ENCODE peak calls at places on chromosomes 6 and 20, in ten cellular contexts. E is GM23338, X is HepG2, B is stomach, C is breast epithelium, K is H1, Z is K562, J is GM12892, V is prostate gland, F is upper lobe of left lung. Y is an unnamed sample.

GRCh38 chr6:113828984-113829701 is 28.0 kb upstream of the MARCKS start:
- DNase-seq in F (no peak), C (no peak), K (no peak), X (no peak), V (no peak), E (no peak), Z (no peak), J (no peak), B (no peak), Y (no peak)

GRCh38 chr20:11972478-11972877 is 54.8 kb downstream of the BTBD3 start:
- DNase-seq in K (no peak), C (no peak), F (no peak), E (no peak), X (no peak), J (no peak), B (no peak), Z (no peak), V (no peak), Y (no peak)

GRCh38 chr20:32480361-32481199 is 104.6 kb downstream of the NOL4L start:
- DNase-seq in K (no peak), C (no peak), B (no peak), Z (no peak), J (no peak), E (no peak), V (no peak), F (no peak), X (no peak), Y (no peak)

GRCh38 chr20:63942250-63943006 is 13.8 kb downstream of the UCKL1 start:
- DNase-seq in X (no peak), F (peak), J (no peak), K (peak), B (peak), V (no peak), Z (peak), C (no peak), E (peak), Y (peak)

GRCh38 chr6:170210026-170210390 is 80.9 kb downstream of the DLL1 start:
- DNase-seq in F (peak), J (no peak), Z (no peak), C (no peak), X (no peak), B (peak), V (no peak), K (no peak), E (no peak), Y (no peak)

GRCh38 chr6:116536216-116536621 is 9.3 kb downstream of the TRAPPC3L start:
- DNase-seq in E (peak), B (no peak), K (no peak), F (no peak), J (no peak), V (peak), X (peak), Z (peak), C (no peak), Y (peak)

GRCh38 chr20:29079769-29080690 is 2177.4 kb upstream of the DEFB115 start:
- DNase-seq in E (no peak), C (no peak), F (no peak), K (no peak), X (peak), V (peak), Z (peak), B (no peak), J (no peak), Y (no peak)

GRCh38 chr20:64005394-64005793 is 24.5 kb downstream of the PRPF6 start:
- DNase-seq in C (no peak), V (no peak), J (no peak), Z (no peak), B (no peak), E (no peak), X (no peak), F (no peak), K (no peak), Y (no peak)

GRCh38 chr20:25076731-25077609 is 5.0 kb downstream of the VSX1 start:
- DNase-seq in C (no peak), E (peak), V (no peak), K (no peak), F (no peak), X (peak), J (no peak), B (peak), Z (no peak), Y (no peak)

GRCh38 chr6:61585504-61585903 is 700.5 kb downstream of the KHDRBS2 start:
- DNase-seq in E (no peak), J (no peak), C (no peak), K (no peak), Z (no peak), X (no peak), V (no peak), F (no peak), B (no peak), Y (no peak)

GRCh38 chr6:14665827-14666724 is 548.5 kb downstream of the CD83 start:
- DNase-seq in B (no peak), J (no peak), Z (peak), V (no peak), C (no peak), F (peak), K (no peak), E (no peak), X (no peak), Y (peak)

GRCh38 chr6:49776444-49776843 is 10.6 kb downstream of the PGK2 start:
- DNase-seq in K (no peak), V (no peak), Z (no peak), X (no peak), J (no peak), E (no peak), C (no peak), F (no peak), B (no peak), Y (no peak)

GRCh38 chr6:10369896-10370295 is 45.0 kb downstream of the TFAP2A start:
- DNase-seq in Z (no peak), F (no peak), X (no peak), B (no peak), J (no peak), C (no peak), V (no peak), K (no peak), E (no peak), Y (no peak)

GRCh38 chr6:126050795-126051194 is 64.5 kb downstream of the TRMT11 start:
- DNase-seq in B (no peak), F (no peak), X (no peak), C (no peak), Z (no peak), V (no peak), J (no peak), K (no peak), E (no peak), Y (no peak)

GRCh38 chr6:37324131-37325033 is 29.4 kb upstream of the RNF8 start:
- DNase-seq in X (no peak), Z (no peak), C (no peak), E (no peak), K (no peak), J (no peak), V (no peak), B (no peak), F (no peak), Y (no peak)

GRCh38 chr6:16409531-16410441 is 171.4 kb downstream of the GMPR start:
- DNase-seq in F (peak), B (peak), V (peak), K (peak), Z (peak), C (peak), E (peak), J (no peak), X (peak), Y (peak)

DNA sequence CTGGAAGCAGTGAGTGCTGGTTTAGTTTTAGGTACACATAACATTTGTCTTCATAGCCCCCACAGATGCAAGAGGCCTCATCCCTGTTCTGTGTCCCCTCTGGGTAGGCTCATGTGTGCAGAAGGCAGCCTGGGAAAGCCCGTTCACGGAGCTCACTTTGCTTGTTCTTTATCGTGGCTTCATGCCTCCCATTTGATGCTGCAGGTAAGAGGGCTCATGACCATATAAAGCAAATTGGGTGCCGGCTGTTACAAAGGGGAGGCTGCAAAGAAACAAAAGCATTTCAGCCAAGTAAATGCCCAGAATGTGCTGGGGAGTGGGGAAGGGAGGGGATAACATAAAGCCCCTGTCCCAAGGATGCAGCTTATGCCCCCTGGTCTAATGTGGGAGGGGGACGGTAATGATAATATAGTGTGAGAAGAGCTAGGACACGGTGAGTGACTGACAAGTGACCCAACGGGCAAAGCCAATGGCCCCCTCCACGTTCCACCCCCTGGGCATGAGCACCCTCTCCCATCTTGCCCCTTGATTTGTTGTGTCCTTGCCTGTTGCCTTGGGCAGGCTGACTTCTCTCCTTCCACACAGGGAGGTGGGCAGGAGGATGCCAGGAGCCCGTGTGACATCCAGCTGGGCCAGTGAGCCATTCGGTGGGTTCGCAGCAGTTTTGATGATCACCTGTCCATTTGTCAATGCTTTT is 138.0 kb downstream of the FOXO3 start:
- DNase-seq in C (no peak), B (no peak), E (no peak), F (no peak), Z (no peak), X (no peak), J (no peak), V (no peak), K (no peak), Y (no peak)
- TF ChIP-seq POLR2AphosphoS5 in C (no peak), B (no peak), E (no peak), F (no peak), Z (no peak), X (no peak), J (no peak), V (no peak), K (no peak), Y (no peak)

GRCh38 chr6:79261666-79262065 is 27.2 kb upstream of the HMGN3 start:
- DNase-seq in B (no peak), K (no peak), C (no peak), J (no peak), F (no peak), Z (no peak), E (no peak), X (no peak), V (no peak), Y (no peak)

GRCh38 chr6:79260772-79261171 is 26.3 kb upstream of the HMGN3 start:
- DNase-seq in J (no peak), B (no peak), E (no peak), K (no peak), X (no peak), Z (no peak), F (no peak), V (no peak), C (no peak), Y (no peak)

GRCh38 chr6:79263366-79263765 is 28.9 kb upstream of the HMGN3 start:
- DNase-seq in Z (no peak), C (no peak), E (no peak), K (no peak), J (no peak), F (no peak), V (no peak), B (no peak), X (no peak), Y (no peak)

GRCh38 chr6:79257381-79258205 is 23.1 kb upstream of the HMGN3 start:
- DNase-seq in V (no peak), F (no peak), X (no peak), J (no peak), C (no peak), B (no peak), Z (no peak), K (no peak), E (no peak), Y (no peak)
- TF ChIP-seq POLR2AphosphoS5 in V (no peak), F (no peak), X (no peak), J (no peak), C (no peak), B (no peak), Z (no peak), K (no peak), E (no peak), Y (no peak)

DNA sequence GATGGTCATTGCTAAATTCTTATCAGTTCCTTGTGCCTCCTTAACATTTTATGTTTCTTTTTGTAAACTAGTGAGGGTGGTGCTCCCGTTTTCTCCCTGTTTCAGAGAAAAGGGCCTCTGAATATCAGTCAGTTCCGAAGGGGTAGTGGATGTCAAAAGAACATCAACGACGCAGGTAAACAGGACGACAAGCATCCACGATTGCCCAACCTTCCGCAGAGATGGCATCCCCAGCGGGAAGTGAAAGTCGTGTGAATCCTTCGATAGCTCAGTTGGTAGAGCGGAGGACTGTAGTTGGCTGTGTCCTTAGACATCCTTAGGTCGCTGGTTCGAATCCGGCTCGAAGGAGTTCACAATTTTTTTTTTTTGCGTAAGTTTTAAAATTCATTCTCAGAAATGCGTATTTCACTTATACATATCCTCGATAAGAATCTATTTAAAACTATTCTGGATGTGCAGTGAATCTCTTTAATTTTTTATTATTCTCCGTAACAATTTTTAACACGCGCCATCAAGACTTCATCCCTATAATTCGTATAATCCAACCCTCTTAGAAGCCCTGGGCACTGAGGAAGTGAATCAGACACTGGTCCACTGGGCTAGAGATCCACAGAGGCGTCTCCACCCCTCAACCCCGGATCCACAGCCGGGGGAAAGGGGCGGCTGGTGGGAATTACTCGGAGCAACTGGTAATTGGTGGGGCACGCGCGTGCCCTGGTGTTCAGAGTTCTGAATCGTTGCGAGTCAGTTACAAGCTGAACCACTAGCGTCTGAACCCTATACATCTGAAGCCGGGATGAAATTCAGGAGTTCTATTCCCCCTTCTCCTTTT is 27.9 kb upstream of the ABT1 start:
- DNase-seq in X (peak), B (peak), C (peak), K (peak), J (peak), F (peak), E (peak), V (peak), Z (peak), Y (peak)
- TF ChIP-seq POLR2AphosphoS5 in X (no peak), B (peak), C (peak), K (no peak), J (no peak), F (no peak), E (no peak), V (peak), Z (no peak), Y (no peak)

GRCh38 chr20:53643031-53643832 is 49.6 kb upstream of the ZNF217 start:
- DNase-seq in B (peak), J (peak), Z (peak), V (peak), E (no peak), K (no peak), C (no peak), F (peak), X (no peak), Y (peak)
- TF ChIP-seq POLR2AphosphoS5 in B (peak), J (peak), Z (no peak), V (peak), E (no peak), K (no peak), C (no peak), F (no peak), X (no peak), Y (peak)